ENCODE peak calls at places on chromosomes 2 and 18, in nine cellular contexts. F is NB4; X is activated CD8-positive, alpha-beta T cell treated with anti-CD3 and anti-CD28 coated beads for 36 hours; O is iris pigment epithelial cell; C is ACHN; S is aorta; Y is hippocampal formation; Q is nephron progenitor cell; Z is ELF-1. W is an unnamed sample.

GRCh38 chr2:98188351-98189046 is 101.5 kb downstream of the VWA3B start:
- DNase-seq in F (peak; percentile 42), X (no peak), O (no peak), C (no peak), S (no peak), Y (no peak), Q (no peak), Z (no peak), W (no peak)

GRCh38 chr2:139031722-139032121 is 251.5 kb upstream of the NXPH2 start:
- DNase-seq in F (peak; percentile 37), X (no peak), O (peak; percentile 2), C (peak; percentile 54), S (no peak), Y (no peak), Q (no peak), Z (peak; percentile 14), W (no peak)

GRCh38 chr2:192073878-192074277 is 120.9 kb downstream of the TMEFF2 start:
- DNase-seq in F (no peak), X (no peak), O (no peak), C (no peak), S (no peak), Y (no peak), Q (no peak), Z (no peak), W (no peak)

GRCh38 chr2:10798783-10799182 is 13.8 kb downstream of the PDIA6 start:
- DNase-seq in F (peak; percentile 42), X (no peak), O (no peak), C (no peak), S (no peak), Y (no peak), Q (no peak), Z (peak; percentile 23), W (no peak)

GRCh38 chr18:58792086-58792485 is 72.6 kb upstream of the ZNF532 start:
- DNase-seq in F (no peak), X (no peak), O (no peak), C (no peak), S (no peak), Y (no peak), Q (no peak), Z (no peak), W (no peak)

GRCh38 chr2:236748385-236748784 is 178.8 kb downstream of the ACKR3 start:
- DNase-seq in F (peak; percentile 83), X (no peak), O (peak; percentile 33), C (no peak), S (peak; percentile 73), Y (no peak), Q (no peak), Z (no peak), W (no peak)

GRCh38 chr2:75716406-75716805 is 5.7 kb upstream of the GCFC2 start:
- DNase-seq in F (peak; percentile 14), X (no peak), O (no peak), C (peak; percentile 27), S (no peak), Y (peak; percentile 32), Q (no peak), Z (no peak), W (no peak)

GRCh38 chr2:197308635-197309368 is 1.8 kb downstream of the ANKRD44 start:
- DNase-seq in F (peak; percentile 47), X (no peak), O (no peak), C (no peak), S (no peak), Y (peak; percentile 36), Q (no peak), Z (no peak), W (no peak)

GRCh38 chr2:85750509-85751299 is 3.1 kb upstream of the ATOH8 start:
- DNase-seq in F (peak; percentile 82), X (peak; percentile 79), O (peak; percentile 57), C (peak; percentile 59), S (peak; percentile 90), Y (peak; percentile 68), Q (peak; percentile 79), Z (peak; percentile 84), W (peak; percentile 65)

GRCh38 chr2:240303896-240304745 is 131.3 kb upstream of the GPC1 start:
- DNase-seq in F (no peak), X (no peak), O (no peak), C (no peak), S (peak; percentile 72), Y (no peak), Q (no peak), Z (no peak), W (no peak)